ENCODE peak calls at places on chromosomes 4 and X, in seven cellular contexts. J is putamen, W is midbrain, B is left ventricle myocardium superior, G is pancreas, T is AG10803, X is left kidney. R is an unnamed sample.

GRCh38 chr4:53010320-53010719 is 148.2 kb downstream of the RASL11B start:
- DNase-seq in J (no peak), W (peak), B (no peak), G (peak), T (peak), X (no peak), R (no peak)

GRCh38 chrX:85243761-85244410 is at the start of the genes SATL1 and ZNF711:
- DNase-seq in J (peak), W (peak), B (peak), G (peak), T (peak), X (peak), R (no peak)

GRCh38 chr4:54784188-54784671 is 126.5 kb downstream of the KIT start:
- DNase-seq in J (peak), W (peak), B (peak), G (peak), T (peak), X (peak), R (peak)

GRCh38 chr4:94934864-94935263 is 177.1 kb downstream of the BMPR1B start:
- DNase-seq in J (no peak), W (no peak), B (no peak), G (no peak), T (no peak), X (no peak), R (no peak)

GRCh38 chrX:107730991-107731766 is 44.4 kb downstream of the TSC22D3 start:
- DNase-seq in J (no peak), W (no peak), B (no peak), G (no peak), T (no peak), X (no peak), R (no peak)

GRCh38 chr4:123248260-123248659 is 148.3 kb upstream of the SPRY1 start:
- DNase-seq in J (peak), W (no peak), B (no peak), G (no peak), T (peak), X (no peak), R (no peak)

GRCh38 chr4:144831971-144832370 is 186.0 kb downstream of the HHIP start:
- DNase-seq in J (no peak), W (no peak), B (no peak), G (no peak), T (no peak), X (no peak), R (no peak)

GRCh38 chrX:41881166-41881565 is 42.2 kb downstream of the CASK start:
- DNase-seq in J (no peak), W (no peak), B (no peak), G (no peak), T (no peak), X (no peak), R (no peak)

GRCh38 chrX:148658115-148658725 is 157.8 kb downstream of the AFF2 start:
- DNase-seq in J (no peak), W (no peak), B (no peak), G (no peak), T (peak), X (no peak), R (no peak)

GRCh38 chr4:111775908-111776307 is 369.3 kb upstream of the FAM241A start:
- DNase-seq in J (no peak), W (no peak), B (no peak), G (no peak), T (peak), X (no peak), R (peak)

GRCh38 chr4:158190736-158191135 is 17.9 kb upstream of the GASK1B start:
- DNase-seq in J (no peak), W (no peak), B (no peak), G (no peak), T (no peak), X (no peak), R (no peak)

R was measured in ELR.